ENCODE peak calls at places on chromosomes 3 and 15, in nine cellular contexts. B is CD8-positive, alpha-beta memory T cell; S is uterus; W is GM04504; A is AG08395; F is astrocyte of the spinal cord; V is sciatic nerve; R is H54; I is activated T-cell treated with anti-CD3 and anti-CD28 coated beads for 1 hour. M is an unnamed sample.

GRCh38 chr3:150247456-150247855 is 160.6 kb upstream of the TSC22D2 start:
- DNase-seq in W (no peak), B (no peak), R (no peak), V (no peak), F (no peak), I (no peak), A (no peak), S (no peak), M (no peak)

GRCh38 chr3:39086066-39086657 is 21.3 kb downstream of the GORASP1 start:
- DNase-seq in F (no peak), V (no peak), A (no peak), S (no peak), W (no peak), I (no peak), B (no peak), R (no peak), M (no peak)

GRCh38 chr3:50365080-50365841 is 5.9 kb upstream of the TMEM115 start:
- DNase-seq in A (peak), I (peak), W (no peak), F (peak), S (peak), V (peak), R (no peak), B (peak), M (peak)

GRCh38 chr3:11272913-11273574 is 847 bp downstream of the ATG7 start:
- DNase-seq in R (no peak), B (no peak), A (no peak), V (no peak), I (no peak), F (no peak), W (no peak), S (no peak), M (peak)

GRCh38 chr3:52216585-52217408 is 8.6 kb downstream of the TLR9 start:
- DNase-seq in B (no peak), A (peak), W (no peak), V (peak), I (peak), F (peak), R (peak), S (peak), M (no peak)

GRCh38 chr15:62068071-62068786 is 1.5 kb downstream of the C2CD4A start:
- DNase-seq in W (no peak), V (peak), B (no peak), R (peak), S (peak), F (peak), I (no peak), A (no peak), M (no peak)

GRCh38 chr3:29694783-29695182 is 413.9 kb downstream of the RBMS3 start:
- DNase-seq in V (no peak), R (peak), B (no peak), W (peak), S (no peak), A (peak), F (peak), I (no peak), M (no peak)

GRCh38 chr3:42118762-42119361 is 27.7 kb downstream of the TRAK1 start:
- DNase-seq in F (peak), S (no peak), R (no peak), V (no peak), A (no peak), I (no peak), B (peak), W (no peak), M (peak)

GRCh38 chr3:164577667-164578066 is 500.6 kb downstream of the SI start:
- DNase-seq in W (no peak), S (no peak), R (no peak), F (no peak), B (no peak), I (no peak), V (no peak), A (no peak), M (no peak)

GRCh38 chr3:189334064-189334920 is 162.5 kb downstream of the TPRG1 start:
- DNase-seq in S (no peak), B (no peak), V (no peak), W (no peak), R (no peak), I (no peak), A (peak), F (peak), M (no peak)

GRCh38 chr3:145776782-145777408 is 384.1 kb downstream of the PLOD2 start:
- DNase-seq in S (no peak), W (peak), V (no peak), A (peak), F (peak), R (peak), I (no peak), B (no peak), M (peak)

GRCh38 chr3:104628185-104628789 is 738.4 kb upstream of the ALCAM start:
- DNase-seq in W (peak), R (peak), V (no peak), S (no peak), I (no peak), B (no peak), A (peak), F (peak), M (peak)

GRCh38 chr15:36527512-36528162 is 51.8 kb upstream of the CDIN1 start:
- DNase-seq in A (peak), F (no peak), S (no peak), R (no peak), B (no peak), I (no peak), W (no peak), V (no peak), M (no peak)

GRCh38 chr3:40116478-40117162 is 192.9 kb upstream of the EIF1B start:
- DNase-seq in V (no peak), I (no peak), F (peak), R (no peak), S (no peak), A (peak), W (peak), B (no peak), M (no peak)

GRCh38 chr3:46001178-46001577 is 5.6 kb upstream of the FYCO1 start:
- DNase-seq in A (no peak), W (no peak), S (no peak), I (no peak), R (no peak), F (no peak), B (no peak), V (no peak), M (no peak)

GRCh38 chr3:183555541-183556081 is at the start of gene KLHL6:
- DNase-seq in A (no peak), W (no peak), B (peak), F (no peak), S (no peak), V (no peak), R (no peak), I (peak), M (no peak)

GRCh38 chr3:121871434-121871833 is 22.8 kb upstream of the SLC15A2 start:
- DNase-seq in W (no peak), A (no peak), I (no peak), V (no peak), S (no peak), B (no peak), F (no peak), R (no peak), M (no peak)

GRCh38 chr3:124119056-124119721 is 127.3 kb upstream of the ROPN1 start:
- DNase-seq in W (peak), S (peak), I (no peak), R (peak), F (peak), V (no peak), B (no peak), A (peak), M (no peak)

GRCh38 chr15:74933573-74933972 is 4.3 kb downstream of the COX5A start:
- DNase-seq in R (no peak), S (no peak), W (no peak), I (no peak), A (no peak), F (no peak), V (no peak), B (no peak), M (no peak)

GRCh38 chr15:28888302-28888894 is 2.6 kb downstream of the APBA2 start:
- DNase-seq in A (no peak), S (no peak), R (no peak), V (no peak), I (no peak), W (no peak), B (no peak), F (no peak), M (peak)

GRCh38 chr3:60675424-60675823 is 575.8 kb downstream of the FHIT start:
- DNase-seq in S (no peak), B (no peak), R (no peak), W (no peak), F (no peak), V (no peak), A (no peak), I (no peak), M (no peak)

GRCh38 chr3:159418571-159419526 is 569.8 kb upstream of the IL12A start:
- DNase-seq in R (peak), F (peak), V (no peak), A (peak), S (no peak), W (no peak), I (no peak), B (no peak), M (no peak)

GRCh38 chr3:144763878-144764454 is 792.3 kb downstream of the DIPK2A start:
- DNase-seq in W (no peak), F (peak), R (no peak), S (no peak), V (no peak), I (no peak), A (no peak), B (no peak), M (no peak)

GRCh38 chr15:97904196-97904572 is 56.3 kb upstream of the ARRDC4 start:
- DNase-seq in V (peak), F (peak), S (peak), R (peak), A (peak), W (peak), I (no peak), B (no peak), M (peak)

GRCh38 chr15:77650285-77650684 is 17.6 kb upstream of the LINGO1 start:
- DNase-seq in W (no peak), F (no peak), S (no peak), R (no peak), A (no peak), I (no peak), B (no peak), V (no peak), M (no peak)

GRCh38 chr3:51500632-51501131 is 867 bp upstream of the DCAF1 start:
- DNase-seq in B (no peak), I (no peak), W (no peak), A (no peak), R (no peak), F (no peak), V (peak), S (peak), M (no peak)

GRCh38 chr15:75063338-75063737 is 39.9 kb downstream of the PPCDC start:
- DNase-seq in A (no peak), I (no peak), R (no peak), F (peak), W (peak), B (no peak), S (no peak), V (no peak), M (no peak)

GRCh38 chr15:69973102-69973714 is 124.5 kb downstream of the TLE3 start:
- DNase-seq in A (peak), W (no peak), S (no peak), R (no peak), V (no peak), F (peak), I (no peak), B (no peak), M (no peak)

GRCh38 chr15:77035584-77035983 is 35.3 kb downstream of the TSPAN3 start:
- DNase-seq in I (no peak), F (no peak), S (no peak), W (no peak), B (no peak), R (no peak), V (no peak), A (no peak), M (no peak)

GRCh38 chr3:125957674-125958510 is 11.1 kb upstream of the ROPN1B start:
- DNase-seq in B (no peak), A (no peak), F (no peak), V (no peak), S (no peak), I (no peak), R (no peak), W (no peak), M (no peak)

GRCh38 chr3:23761440-23761896 is 44.3 kb upstream of the UBE2E1 start:
- DNase-seq in S (no peak), A (peak), F (peak), I (no peak), W (no peak), B (no peak), V (no peak), R (peak), M (no peak)

GRCh38 chr3:158847466-158847849 is 45.6 kb downstream of the MFSD1 start:
- DNase-seq in I (no peak), A (no peak), W (no peak), V (no peak), S (no peak), B (no peak), R (peak), F (no peak), M (no peak)

GRCh38 chr3:154062513-154062912 is 58.7 kb upstream of the ARHGEF26 start:
- DNase-seq in S (no peak), A (no peak), V (no peak), R (no peak), F (no peak), W (no peak), B (no peak), I (no peak), M (no peak)

GRCh38 chr3:8724108-8724752 is 9.4 kb upstream of the CAV3 start:
- DNase-seq in A (no peak), S (no peak), I (no peak), W (no peak), B (no peak), R (no peak), F (no peak), V (no peak), M (no peak)

GRCh38 chr15:68994149-68994548 is 20.3 kb upstream of the NOX5 start:
- DNase-seq in V (no peak), S (no peak), I (no peak), W (peak), B (no peak), F (peak), A (peak), R (peak), M (no peak)

GRCh38 chr3:43852066-43852465 is 161.3 kb downstream of the ABHD5 start:
- DNase-seq in F (peak), R (no peak), S (no peak), I (no peak), A (peak), V (no peak), W (peak), B (no peak), M (no peak)